ENCODE peak calls at places on chromosomes 13 and 19, in ten cellular contexts. Z, D, B, T, W, M, Q, J, C and F are unnamed samples.

GRCh38 chr13:99332456-99332855 is 25.3 kb upstream of the GPR183 start:
- DNase-seq in T (no peak), B (no peak), Z (no peak), D (no peak), Q (no peak), W (no peak), M (no peak), C (no peak), J (no peak), F (no peak)

GRCh38 chr19:54422136-54422535 is 6.9 kb downstream of the TTYH1 start:
- DNase-seq in T (no peak), J (no peak), Q (no peak), B (no peak), D (no peak), C (no peak), Z (no peak), W (no peak), M (no peak), F (no peak)

GRCh38 chr19:55336101-55336500 is 3.6 kb upstream of the KMT5C start:
- DNase-seq in Z (no peak), T (no peak), M (no peak), C (no peak), W (no peak), D (no peak), J (no peak), B (no peak), Q (no peak), F (no peak)

GRCh38 chr13:75785130-75785529 is 149.0 kb downstream of the LMO7 start:
- DNase-seq in J (no peak), C (peak), M (no peak), Q (no peak), W (no peak), Z (no peak), D (no peak), T (no peak), B (no peak), F (no peak)

GRCh38 chr13:79393564-79394249 is 12.3 kb downstream of the RBM26 start:
- DNase-seq in T (no peak), M (no peak), B (no peak), W (no peak), C (no peak), J (no peak), D (peak), Z (no peak), Q (no peak), F (no peak)

GRCh38 chr19:3443840-3444694 is 36.3 kb downstream of the SMIM24 start:
- DNase-seq in J (no peak), D (no peak), Q (no peak), Z (peak), W (no peak), T (peak), C (peak), B (no peak), M (peak), F (peak)

GRCh38 chr19:15268928-15269253 is 36.6 kb upstream of the EPHX3 start:
- DNase-seq in Z (no peak), T (no peak), J (no peak), B (no peak), W (no peak), Q (no peak), M (no peak), D (no peak), C (no peak), F (no peak)

GRCh38 chr13:22926176-22927007 is 254.4 kb upstream of the SGCG start:
- DNase-seq in C (peak), M (peak), T (peak), J (peak), W (no peak), Z (peak), D (no peak), Q (no peak), B (peak), F (no peak)

GRCh38 chr13:113613789-113614379 is 29.3 kb downstream of the TFDP1 start:
- DNase-seq in T (no peak), W (no peak), J (no peak), Z (no peak), M (no peak), Q (no peak), B (no peak), C (no peak), D (no peak), F (no peak)

GRCh38 chr19:6481541-6482342 is at the start of gene DENND1C:
- DNase-seq in C (no peak), M (peak), W (no peak), J (no peak), D (peak), B (no peak), Z (peak), Q (no peak), T (no peak), F (peak)

GRCh38 chr19:43797118-43797517 is 5.1 kb downstream of the LYPD5 start:
- DNase-seq in T (no peak), C (no peak), M (no peak), W (no peak), J (no peak), Z (no peak), D (no peak), Q (no peak), B (peak), F (no peak)

GRCh38 chr13:20428666-20429644 is 96.7 kb downstream of the CRYL1 start:
- DNase-seq in Q (no peak), Z (no peak), B (no peak), T (no peak), J (no peak), W (no peak), M (no peak), C (peak), D (no peak), F (no peak)

GRCh38 chr13:26457212-26457611 is 100.3 kb upstream of the WASF3 start:
- DNase-seq in B (no peak), M (no peak), C (no peak), Z (no peak), D (no peak), J (no peak), W (no peak), T (no peak), Q (no peak), F (no peak)

GRCh38 chr13:43448605-43449004 is 338.2 kb downstream of the ENOX1 start:
- DNase-seq in T (no peak), J (no peak), C (no peak), D (no peak), W (no peak), B (no peak), Z (no peak), M (no peak), Q (no peak), F (no peak)

GRCh38 chr19:10260141-10260584 is 8.1 kb downstream of the MRPL4 start:
- DNase-seq in W (no peak), Z (no peak), M (no peak), B (no peak), J (no peak), C (no peak), Q (no peak), T (no peak), D (no peak), F (no peak)

GRCh38 chr19:811511-812048 is 10.2 kb downstream of the PLPPR3 start:
- DNase-seq in W (no peak), D (no peak), Q (no peak), T (no peak), C (no peak), M (no peak), J (no peak), B (no peak), Z (no peak), F (no peak)

GRCh38 chr19:18668744-18669523 is 14.5 kb upstream of the CRTC1 start:
- DNase-seq in T (no peak), Q (no peak), W (no peak), B (no peak), D (no peak), J (no peak), M (no peak), C (no peak), Z (no peak), F (no peak)

GRCh38 chr19:33634361-33635091 is 12.8 kb downstream of the CHST8 start:
- DNase-seq in Q (no peak), J (peak), M (no peak), B (peak), W (no peak), D (no peak), Z (no peak), C (no peak), T (no peak), F (no peak)

GRCh38 chr13:50798923-50799322 is 44.6 kb downstream of the DLEU7 start:
- DNase-seq in D (no peak), T (no peak), Q (no peak), W (no peak), B (no peak), J (no peak), C (peak), Z (no peak), M (no peak), F (no peak)

GRCh38 chr19:10270616-10271394 is at the start of gene ICAM1:
- DNase-seq in C (peak), B (peak), J (peak), Q (no peak), Z (peak), T (peak), D (peak), W (no peak), M (peak), F (no peak)

GRCh38 chr19:37899453-37899852 is 6.9 kb downstream of the WDR87 start:
- DNase-seq in C (no peak), Z (no peak), W (no peak), J (no peak), T (no peak), Q (no peak), D (no peak), M (no peak), B (no peak), F (no peak)

GRCh38 chr13:44969858-44970484 is 19.3 kb downstream of the NUFIP1 start:
- DNase-seq in W (peak), C (peak), M (no peak), B (no peak), Q (no peak), Z (no peak), D (no peak), T (no peak), J (no peak), F (no peak)
- TF ChIP-seq CTCF in W (peak), C (peak), M (peak), B (no peak), Q (peak), Z (peak), D (peak), T (peak), J (peak), F (peak)

GRCh38 chr13:32378012-32378411 is 49.9 kb downstream of the N4BP2L1 start:
- DNase-seq in Q (no peak), W (no peak), B (no peak), D (no peak), M (no peak), C (peak), T (no peak), J (no peak), Z (no peak), F (no peak)
- TF ChIP-seq CTCF in Q (no peak), W (no peak), B (no peak), D (no peak), M (no peak), C (no peak), T (peak), J (no peak), Z (no peak), F (no peak)

GRCh38 chr19:17333611-17334413 is 843 bp downstream of the ANO8 start:
- DNase-seq in D (peak), C (peak), J (no peak), Q (no peak), B (no peak), Z (peak), T (no peak), W (peak), M (no peak), F (no peak)
- TF ChIP-seq CTCF in D (no peak), C (no peak), J (no peak), Q (no peak), B (no peak), Z (no peak), T (no peak), W (no peak), M (no peak), F (no peak)

DNA sequence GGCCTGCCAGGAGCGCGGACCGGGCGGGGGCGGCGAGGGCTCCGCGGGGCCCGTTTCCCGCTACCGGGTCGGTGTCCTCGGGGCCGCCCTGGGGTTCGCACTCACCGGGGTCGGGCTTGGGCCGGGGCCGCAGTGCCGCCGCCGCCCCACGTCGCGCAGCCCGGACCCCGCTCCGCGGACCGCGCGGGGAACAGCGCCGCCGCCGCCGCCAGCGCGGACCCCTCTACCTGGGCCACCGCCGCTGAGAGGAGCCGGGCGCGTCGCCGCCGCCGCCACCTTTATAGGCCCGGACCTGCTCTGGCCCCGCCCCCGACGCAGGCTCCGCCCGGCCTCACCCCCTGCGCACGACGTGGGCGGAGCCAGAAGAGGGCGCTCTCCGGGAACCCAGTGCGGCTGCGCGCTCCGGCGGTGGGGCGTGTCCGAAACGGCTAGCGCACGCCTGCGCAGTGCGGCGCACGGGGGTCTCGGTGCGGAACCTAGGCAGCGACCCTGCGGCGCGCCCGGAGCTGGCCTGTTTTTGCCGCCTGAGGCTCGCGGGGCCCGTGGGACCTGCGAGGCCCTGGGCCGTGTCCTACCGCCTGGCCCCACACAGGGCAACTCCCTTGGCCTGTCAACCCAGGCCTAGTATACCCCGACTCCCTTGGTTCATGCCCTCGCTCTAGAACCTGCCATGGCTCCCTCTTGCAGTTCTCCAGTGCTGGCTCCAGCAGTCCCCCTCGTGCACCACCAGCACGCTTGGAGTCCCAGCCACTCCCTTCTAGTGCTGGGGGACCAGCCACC is at the start of gene MKNK2:
- DNase-seq in B (peak), C (peak), M (peak), Z (peak), Q (peak), J (peak), T (peak), W (peak), D (peak), F (peak)
- TF ChIP-seq CTCF in B (no peak), C (no peak), M (peak), Z (peak), Q (peak), J (no peak), T (peak), W (peak), D (peak), F (peak)